ENCODE peak calls at places on chromosome 21, in five cellular contexts. B is adrenal gland; P is IMR-90; A is HAP-1; O is central memory CD4-positive, alpha-beta T cell. U is an unnamed sample.

GRCh38 chr21:18041012-18041411 is 203.6 kb upstream of the CHODL start:
- DNase-seq in P (no peak), B (peak; percentile 6), O (no peak), A (peak; percentile 45), U (peak; percentile 73)

GRCh38 chr21:45470087-45470515 is 65.1 kb downstream of the COL18A1 start:
- DNase-seq in P (peak; percentile 68), A (no peak), B (no peak), O (no peak), U (no peak)

GRCh38 chr21:35039595-35040291 is 9.4 kb downstream of the RUNX1 start:
- DNase-seq in P (no peak), B (no peak), A (no peak), O (no peak), U (no peak)

GRCh38 chr21:31622397-31622796 is 37.1 kb upstream of the SOD1 start:
- DNase-seq in O (no peak), A (no peak), P (no peak), B (no peak), U (no peak)

GRCh38 chr21:31732891-31733520 is 1.1 kb upstream of the SCAF4 start:
- DNase-seq in B (peak; percentile 19), O (no peak), P (peak; percentile 35), A (no peak), U (peak; percentile 23)

GRCh38 chr21:34846214-34846575 is 177.4 kb downstream of the CLIC6 start:
- DNase-seq in O (no peak), P (no peak), A (no peak), B (no peak), U (no peak)

GRCh38 chr21:41367598-41368360 is 6.0 kb downstream of the MX2 start:
- DNase-seq in B (no peak), O (no peak), P (no peak), A (no peak), U (no peak)

GRCh38 chr21:41891132-41891531 is 12.0 kb upstream of the PRDM15 start:
- DNase-seq in A (no peak), P (no peak), O (no peak), B (no peak), U (no peak)

GRCh38 chr21:33025471-33026298 is at the start of gene OLIG2:
- DNase-seq in A (peak; percentile 91), B (no peak), P (peak; percentile 16), O (no peak), U (peak; percentile 96)